ENCODE peak calls at places on chromosomes 16 and 17, in nine cellular contexts. One of them, this sample, is unnamed.

GRCh38 chr16:82808036-82808435 is 181.3 kb downstream of the CDH13 start:
- DNase-seq in pancreas: no peak
- DNase-seq in esophagus squamous epithelium: no peak
- DNase-seq in body of pancreas: no peak
- DNase-seq in neural progenitor cell: no peak
- DNase-seq in heart left ventricle: no peak
- DNase-seq in IMR-90: no peak
- DNase-seq in heart right ventricle: no peak
- DNase-seq in suprapubic skin: no peak
- DNase-seq in this sample: no peak

GRCh38 chr16:59849716-59850115 is 1115.6 kb upstream of the GOT2 start:
- DNase-seq in pancreas: no peak
- DNase-seq in esophagus squamous epithelium: no peak
- DNase-seq in body of pancreas: no peak
- DNase-seq in neural progenitor cell: peak
- DNase-seq in heart left ventricle: no peak
- DNase-seq in IMR-90: no peak
- DNase-seq in heart right ventricle: no peak
- DNase-seq in suprapubic skin: no peak
- DNase-seq in this sample: no peak

GRCh38 chr16:28925386-28926228 is 569 bp upstream of the RABEP2 start:
- DNase-seq in pancreas: peak
- DNase-seq in esophagus squamous epithelium: peak
- DNase-seq in body of pancreas: peak
- DNase-seq in neural progenitor cell: peak
- DNase-seq in heart left ventricle: peak
- DNase-seq in IMR-90: peak
- DNase-seq in heart right ventricle: peak
- DNase-seq in suprapubic skin: peak
- DNase-seq in this sample: no peak

GRCh38 chr16:31214705-31215286 is 877 bp downstream of the TRIM72 start:
- DNase-seq in pancreas: peak
- DNase-seq in esophagus squamous epithelium: no peak
- DNase-seq in body of pancreas: no peak
- DNase-seq in neural progenitor cell: peak
- DNase-seq in heart left ventricle: no peak
- DNase-seq in IMR-90: no peak
- DNase-seq in heart right ventricle: no peak
- DNase-seq in suprapubic skin: no peak
- DNase-seq in this sample: no peak

GRCh38 chr16:47473794-47474193 is 12.7 kb downstream of the PHKB start:
- DNase-seq in pancreas: no peak
- DNase-seq in esophagus squamous epithelium: no peak
- DNase-seq in body of pancreas: no peak
- DNase-seq in neural progenitor cell: no peak
- DNase-seq in heart left ventricle: no peak
- DNase-seq in IMR-90: no peak
- DNase-seq in heart right ventricle: no peak
- DNase-seq in suprapubic skin: no peak
- DNase-seq in this sample: no peak

GRCh38 chr17:17353625-17354484 is 50.7 kb downstream of the NT5M start:
- DNase-seq in pancreas: peak
- DNase-seq in esophagus squamous epithelium: no peak
- DNase-seq in body of pancreas: no peak
- DNase-seq in neural progenitor cell: no peak
- DNase-seq in heart left ventricle: no peak
- DNase-seq in IMR-90: no peak
- DNase-seq in heart right ventricle: no peak
- DNase-seq in suprapubic skin: peak
- DNase-seq in this sample: no peak

GRCh38 chr17:73030501-73030911 is 62.0 kb downstream of the SLC39A11 start:
- DNase-seq in pancreas: peak
- DNase-seq in esophagus squamous epithelium: no peak
- DNase-seq in body of pancreas: peak
- DNase-seq in neural progenitor cell: no peak
- DNase-seq in heart left ventricle: no peak
- DNase-seq in IMR-90: peak
- DNase-seq in heart right ventricle: no peak
- DNase-seq in suprapubic skin: no peak
- DNase-seq in this sample: peak

GRCh38 chr17:42679001-42679491 is 2.3 kb upstream of the PLEKHH3 start:
- DNase-seq in pancreas: peak
- DNase-seq in esophagus squamous epithelium: no peak
- DNase-seq in body of pancreas: peak
- DNase-seq in neural progenitor cell: peak
- DNase-seq in heart left ventricle: no peak
- DNase-seq in IMR-90: peak
- DNase-seq in heart right ventricle: no peak
- DNase-seq in suprapubic skin: peak
- DNase-seq in this sample: no peak

GRCh38 chr17:70074991-70075390 is at the start of gene KCNJ16:
- DNase-seq in pancreas: peak
- DNase-seq in esophagus squamous epithelium: no peak
- DNase-seq in body of pancreas: peak
- DNase-seq in neural progenitor cell: no peak
- DNase-seq in heart left ventricle: no peak
- DNase-seq in IMR-90: no peak
- DNase-seq in heart right ventricle: no peak
- DNase-seq in suprapubic skin: no peak
- DNase-seq in this sample: peak

GRCh38 chr17:48994548-48995331 is 2.4 kb upstream of the IGF2BP1 start:
- DNase-seq in pancreas: no peak
- DNase-seq in esophagus squamous epithelium: no peak
- DNase-seq in body of pancreas: no peak
- DNase-seq in neural progenitor cell: no peak
- DNase-seq in heart left ventricle: no peak
- DNase-seq in IMR-90: no peak
- DNase-seq in heart right ventricle: no peak
- DNase-seq in suprapubic skin: no peak
- DNase-seq in this sample: no peak

GRCh38 chr17:62673614-62674362 is 46.3 kb downstream of the MRC2 start:
- DNase-seq in pancreas: no peak
- DNase-seq in esophagus squamous epithelium: no peak
- DNase-seq in body of pancreas: no peak
- DNase-seq in neural progenitor cell: no peak
- DNase-seq in heart left ventricle: no peak
- DNase-seq in IMR-90: no peak
- DNase-seq in heart right ventricle: no peak
- DNase-seq in suprapubic skin: no peak
- DNase-seq in this sample: no peak

GRCh38 chr17:48051706-48052486 is 3.7 kb downstream of the NFE2L1 start:
- DNase-seq in pancreas: no peak
- DNase-seq in esophagus squamous epithelium: no peak
- DNase-seq in body of pancreas: peak
- DNase-seq in neural progenitor cell: peak
- DNase-seq in heart left ventricle: peak
- DNase-seq in IMR-90: peak
- DNase-seq in heart right ventricle: peak
- DNase-seq in suprapubic skin: no peak
- DNase-seq in this sample: no peak

GRCh38 chr17:62194401-62194800 is 129.3 kb upstream of the MED13 start:
- DNase-seq in pancreas: no peak
- DNase-seq in esophagus squamous epithelium: no peak
- DNase-seq in body of pancreas: no peak
- DNase-seq in neural progenitor cell: no peak
- DNase-seq in heart left ventricle: no peak
- DNase-seq in IMR-90: no peak
- DNase-seq in heart right ventricle: no peak
- DNase-seq in suprapubic skin: no peak
- DNase-seq in this sample: no peak

GRCh38 chr17:79776378-79777165 is 1.4 kb upstream of the CBX2 start:
- DNase-seq in pancreas: no peak
- DNase-seq in esophagus squamous epithelium: no peak
- DNase-seq in body of pancreas: no peak
- DNase-seq in neural progenitor cell: peak
- DNase-seq in heart left ventricle: no peak
- DNase-seq in IMR-90: no peak
- DNase-seq in heart right ventricle: no peak
- DNase-seq in suprapubic skin: no peak
- DNase-seq in this sample: no peak

GRCh38 chr16:79769320-79770243 is 169.0 kb upstream of the MAF start:
- DNase-seq in pancreas: no peak
- DNase-seq in esophagus squamous epithelium: no peak
- DNase-seq in body of pancreas: no peak
- DNase-seq in neural progenitor cell: no peak
- DNase-seq in heart left ventricle: no peak
- DNase-seq in IMR-90: no peak
- DNase-seq in heart right ventricle: no peak
- DNase-seq in suprapubic skin: no peak
- DNase-seq in this sample: no peak
- H3K4me3 ChIP-seq in pancreas: peak
- H3K4me3 ChIP-seq in esophagus squamous epithelium: peak
- H3K4me3 ChIP-seq in body of pancreas: no peak
- H3K4me3 ChIP-seq in neural progenitor cell: peak
- H3K4me3 ChIP-seq in heart left ventricle: peak
- H3K4me3 ChIP-seq in IMR-90: peak
- H3K4me3 ChIP-seq in heart right ventricle: peak
- H3K4me3 ChIP-seq in suprapubic skin: peak
- H3K4me3 ChIP-seq in this sample: peak

GRCh38 chr17:36546418-36547093 is 1.8 kb downstream of the GGNBP2 start:
- DNase-seq in pancreas: no peak
- DNase-seq in esophagus squamous epithelium: no peak
- DNase-seq in body of pancreas: no peak
- DNase-seq in neural progenitor cell: no peak
- DNase-seq in heart left ventricle: no peak
- DNase-seq in IMR-90: no peak
- DNase-seq in heart right ventricle: no peak
- DNase-seq in suprapubic skin: no peak
- DNase-seq in this sample: no peak

GRCh38 chr17:36544320-36545092 is at the start of gene GGNBP2:
- DNase-seq in pancreas: peak
- DNase-seq in esophagus squamous epithelium: peak
- DNase-seq in body of pancreas: peak
- DNase-seq in neural progenitor cell: peak
- DNase-seq in heart left ventricle: peak
- DNase-seq in IMR-90: peak
- DNase-seq in heart right ventricle: peak
- DNase-seq in suprapubic skin: peak
- DNase-seq in this sample: no peak

GRCh38 chr17:36544049-36544319 is 735 bp upstream of the GGNBP2 start:
- DNase-seq in pancreas: no peak
- DNase-seq in esophagus squamous epithelium: no peak
- DNase-seq in body of pancreas: no peak
- DNase-seq in neural progenitor cell: peak
- DNase-seq in heart left ventricle: peak
- DNase-seq in IMR-90: peak
- DNase-seq in heart right ventricle: no peak
- DNase-seq in suprapubic skin: no peak
- DNase-seq in this sample: no peak

GRCh38 chr17:36545093-36545464 is 360 bp downstream of the GGNBP2 start:
- DNase-seq in pancreas: no peak
- DNase-seq in esophagus squamous epithelium: peak
- DNase-seq in body of pancreas: no peak
- DNase-seq in neural progenitor cell: no peak
- DNase-seq in heart left ventricle: no peak
- DNase-seq in IMR-90: no peak
- DNase-seq in heart right ventricle: no peak
- DNase-seq in suprapubic skin: peak
- DNase-seq in this sample: no peak

DNA sequence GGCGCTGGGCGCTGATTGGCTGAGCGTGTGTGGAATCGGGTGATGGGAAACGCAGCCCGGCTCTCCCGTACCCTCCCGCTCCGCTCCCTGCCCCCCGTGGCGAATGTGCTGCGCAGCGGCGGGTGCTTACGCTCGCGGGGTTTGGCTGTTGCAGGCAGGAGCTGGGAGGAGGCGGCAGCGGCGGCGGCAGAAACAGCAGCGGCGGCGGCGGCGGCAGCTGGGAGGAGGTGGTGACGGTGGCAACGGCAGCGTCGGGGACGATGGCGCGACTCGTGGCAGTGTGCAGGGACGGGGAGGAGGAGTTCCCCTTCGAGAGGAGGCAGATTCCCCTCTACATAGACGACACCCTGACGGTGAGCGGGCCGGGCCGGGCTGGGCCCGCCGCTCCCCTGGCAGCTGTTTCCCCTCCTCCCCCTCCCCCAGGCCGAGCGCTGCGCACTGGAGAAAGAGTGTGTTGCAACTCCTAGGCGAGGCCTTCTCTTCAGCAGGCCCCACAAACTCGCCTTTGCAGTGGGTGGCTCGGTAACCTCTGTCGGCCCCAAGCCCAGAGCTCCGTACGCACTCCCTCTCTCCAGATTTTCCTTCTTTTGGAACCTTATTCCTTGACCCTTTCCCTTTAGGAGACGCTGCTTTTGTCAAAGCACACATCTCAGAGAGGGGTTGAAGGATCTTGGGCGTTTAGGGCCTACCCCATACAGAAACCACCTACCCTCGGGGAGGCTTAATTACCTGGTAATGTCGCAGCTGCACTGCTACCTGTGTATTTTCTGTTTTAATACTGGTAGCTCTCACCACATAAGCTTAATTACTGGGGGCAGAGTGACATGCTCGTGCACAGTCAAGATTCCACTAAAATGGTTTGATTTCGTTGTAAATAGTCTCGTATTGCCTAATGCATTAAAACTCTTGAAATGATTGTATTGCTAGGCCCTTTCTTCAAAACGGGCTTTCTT is 1.0 kb downstream of the GGNBP2 start:
- DNase-seq in pancreas: peak
- DNase-seq in esophagus squamous epithelium: peak
- DNase-seq in body of pancreas: peak
- DNase-seq in neural progenitor cell: peak
- DNase-seq in heart left ventricle: peak
- DNase-seq in IMR-90: peak
- DNase-seq in heart right ventricle: peak
- DNase-seq in suprapubic skin: peak
- DNase-seq in this sample: no peak
- TF ChIP-seq CTCF in pancreas: no peak
- TF ChIP-seq CTCF in esophagus squamous epithelium: no peak
- TF ChIP-seq CTCF in body of pancreas: no peak
- TF ChIP-seq CTCF in neural progenitor cell: peak
- TF ChIP-seq CTCF in heart left ventricle: no peak
- TF ChIP-seq CTCF in IMR-90: no peak
- TF ChIP-seq CTCF in heart right ventricle: no peak
- TF ChIP-seq CTCF in suprapubic skin: no peak
- TF ChIP-seq CTCF in this sample: no peak

DNA sequence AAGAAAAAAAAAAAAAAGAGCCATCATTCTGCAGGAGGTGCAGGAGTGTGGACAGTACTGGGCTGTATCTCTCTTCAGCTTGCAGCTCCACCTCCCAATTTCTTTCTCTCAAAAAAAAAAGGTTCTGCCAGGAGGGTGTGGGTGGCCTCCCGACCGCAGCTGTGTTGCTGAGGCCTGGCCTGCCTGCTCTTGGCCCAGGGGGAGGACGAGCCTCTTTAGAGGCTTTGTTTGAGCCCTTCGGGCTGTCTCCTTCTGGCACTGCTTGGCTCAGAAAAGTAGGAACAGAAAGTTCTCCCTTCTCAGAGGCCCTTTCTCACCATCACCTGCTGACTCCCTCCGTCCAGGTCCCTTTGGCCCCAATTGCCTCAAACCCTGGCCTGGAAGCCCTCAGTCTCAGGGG is 22.2 kb upstream of the C17orf107 start:
- DNase-seq in pancreas: no peak
- DNase-seq in esophagus squamous epithelium: no peak
- DNase-seq in body of pancreas: no peak
- DNase-seq in neural progenitor cell: no peak
- DNase-seq in heart left ventricle: no peak
- DNase-seq in IMR-90: no peak
- DNase-seq in heart right ventricle: no peak
- DNase-seq in suprapubic skin: no peak
- DNase-seq in this sample: no peak
- H3K4me3 ChIP-seq in pancreas: no peak
- H3K4me3 ChIP-seq in esophagus squamous epithelium: no peak
- H3K4me3 ChIP-seq in body of pancreas: no peak
- H3K4me3 ChIP-seq in neural progenitor cell: no peak
- H3K4me3 ChIP-seq in heart left ventricle: no peak
- H3K4me3 ChIP-seq in IMR-90: no peak
- H3K4me3 ChIP-seq in heart right ventricle: no peak
- H3K4me3 ChIP-seq in suprapubic skin: no peak
- H3K4me3 ChIP-seq in this sample: no peak

GRCh38 chr17:76517638-76518038 is 16.4 kb upstream of the RHBDF2 start:
- DNase-seq in pancreas: no peak
- DNase-seq in esophagus squamous epithelium: no peak
- DNase-seq in body of pancreas: no peak
- DNase-seq in neural progenitor cell: no peak
- DNase-seq in heart left ventricle: no peak
- DNase-seq in IMR-90: no peak
- DNase-seq in heart right ventricle: no peak
- DNase-seq in suprapubic skin: no peak
- DNase-seq in this sample: no peak
- TF ChIP-seq CTCF in pancreas: no peak
- TF ChIP-seq CTCF in esophagus squamous epithelium: no peak
- TF ChIP-seq CTCF in body of pancreas: no peak
- TF ChIP-seq CTCF in neural progenitor cell: no peak
- TF ChIP-seq CTCF in heart left ventricle: no peak
- TF ChIP-seq CTCF in IMR-90: no peak
- TF ChIP-seq CTCF in heart right ventricle: no peak
- TF ChIP-seq CTCF in suprapubic skin: no peak
- TF ChIP-seq CTCF in this sample: peak

This sample was measured in epithelial cell of proximal tubule.